ENCODE peak calls at places on chromosomes 6 and 20, in ten cellular contexts. Z is right lobe of liver, F is left lung, S is psoas muscle, K is fibroblast of mammary gland, N is AG04450, T is fibroblast of lung, P is foreskin fibroblast, B is right cardiac atrium, X is cardiac muscle cell. E is an unnamed sample.

GRCh38 chr6:87799651-87800050 is 97.6 kb upstream of the AKIRIN2 start:
- DNase-seq in N (no peak), S (no peak), B (no peak), P (no peak), T (no peak), K (no peak), X (no peak), F (no peak), Z (no peak), E (no peak)

GRCh38 chr6:134097114-134097707 is 44.8 kb upstream of the SLC2A12 start:
- DNase-seq in F (no peak), S (peak; percentile 58), Z (no peak), B (no peak), X (peak; percentile 80), T (peak; percentile 83), N (peak; percentile 50), P (peak; percentile 56), K (peak; percentile 76), E (peak; percentile 92)

GRCh38 chr6:121688974-121689373 is 253.5 kb downstream of the GJA1 start:
- DNase-seq in B (no peak), T (no peak), K (no peak), P (no peak), S (no peak), F (no peak), X (no peak), Z (no peak), N (no peak), E (no peak)

GRCh38 chr20:50013976-50014375 is 31.2 kb downstream of the SNAI1 start:
- DNase-seq in Z (no peak), T (no peak), N (no peak), K (no peak), X (no peak), F (no peak), S (no peak), P (no peak), B (no peak), E (no peak)

GRCh38 chr6:88276331-88276730 is 110.2 kb upstream of the CNR1 start:
- DNase-seq in T (no peak), X (no peak), P (no peak), F (no peak), N (no peak), K (no peak), Z (no peak), B (peak; percentile 38), S (no peak), E (no peak)

GRCh38 chr6:134508862-134509498 is 191.1 kb upstream of the SGK1 start:
- DNase-seq in X (no peak), N (no peak), T (no peak), F (no peak), S (no peak), P (no peak), B (no peak), K (no peak), Z (no peak), E (no peak)

GRCh38 chr6:159979136-159979874 is 10.4 kb downstream of the IGF2R start:
- DNase-seq in X (peak; percentile 42), B (no peak), P (no peak), Z (no peak), N (no peak), T (no peak), K (peak; percentile 65), F (no peak), S (peak; percentile 82), E (peak; percentile 45)

GRCh38 chr6:42179956-42180335 is 6.8 kb downstream of the GUCA1A start:
- DNase-seq in Z (no peak), K (no peak), X (no peak), B (no peak), F (no peak), P (no peak), N (no peak), S (no peak), T (no peak), E (no peak)

GRCh38 chr20:11132819-11133341 is 459.1 kb upstream of the JAG1 start:
- DNase-seq in P (no peak), Z (no peak), B (no peak), S (no peak), T (no peak), F (no peak), N (no peak), X (no peak), K (no peak), E (no peak)

GRCh38 chr6:3822747-3823445 is 26.3 kb upstream of the FAM50B start:
- DNase-seq in B (no peak), K (peak; percentile 49), T (no peak), N (no peak), P (no peak), F (no peak), S (no peak), Z (no peak), X (no peak), E (no peak)

GRCh38 chr6:33430991-33431879 is 11.4 kb downstream of the SYNGAP1 start:
- DNase-seq in K (peak; percentile 47), X (peak; percentile 86), P (no peak), B (peak; percentile 87), T (peak; percentile 53), S (peak; percentile 75), Z (no peak), F (no peak), N (no peak), E (no peak)

GRCh38 chr6:98605705-98606104 is 228.7 kb upstream of the POU3F2 start:
- DNase-seq in T (no peak), F (no peak), S (no peak), B (no peak), P (no peak), K (no peak), X (no peak), N (no peak), Z (no peak), E (no peak)

GRCh38 chr6:136752554-136752953 is 39.7 kb downstream of the MAP3K5 start:
- DNase-seq in P (no peak), B (no peak), S (no peak), F (no peak), X (peak; percentile 25), K (no peak), T (no peak), Z (peak; percentile 30), N (no peak), E (no peak)

GRCh38 chr20:62159835-62160234 is 16.3 kb downstream of the SS18L1 start:
- DNase-seq in K (peak; percentile 49), F (peak; percentile 2), Z (no peak), B (peak; percentile 25), T (no peak), N (no peak), P (no peak), X (no peak), S (no peak), E (no peak)

GRCh38 chr6:143264291-143264834 is 186.1 kb downstream of the ADAT2 start:
- DNase-seq in N (no peak), Z (no peak), F (no peak), X (no peak), T (no peak), K (no peak), P (no peak), B (no peak), S (no peak), E (no peak)

GRCh38 chr6:135451617-135452190 is 45.8 kb downstream of the AHI1 start:
- DNase-seq in T (peak; percentile 66), B (no peak), Z (no peak), X (peak; percentile 47), P (no peak), S (no peak), K (peak; percentile 57), N (no peak), F (no peak), E (peak; percentile 78)

GRCh38 chr6:134310206-134310605 is 7.7 kb downstream of the SGK1 start:
- DNase-seq in K (peak; percentile 57), P (no peak), B (no peak), X (no peak), T (no peak), N (no peak), S (no peak), Z (no peak), F (no peak), E (no peak)

GRCh38 chr6:156699017-156699421 is 78.2 kb upstream of the ARID1B start:
- DNase-seq in N (no peak), K (peak; percentile 83), S (no peak), T (peak; percentile 71), X (no peak), Z (no peak), B (no peak), P (peak; percentile 41), F (no peak), E (peak; percentile 13)
- H3K4me3 ChIP-seq in N (no peak overlapping the region), K (no peak overlapping the region), S (no peak overlapping the region), T (no peak overlapping the region), X (no peak overlapping the region), Z (no peak overlapping the region), B (no peak overlapping the region), P (no peak overlapping the region), F (no peak overlapping the region), E (no peak overlapping the region)

DNA sequence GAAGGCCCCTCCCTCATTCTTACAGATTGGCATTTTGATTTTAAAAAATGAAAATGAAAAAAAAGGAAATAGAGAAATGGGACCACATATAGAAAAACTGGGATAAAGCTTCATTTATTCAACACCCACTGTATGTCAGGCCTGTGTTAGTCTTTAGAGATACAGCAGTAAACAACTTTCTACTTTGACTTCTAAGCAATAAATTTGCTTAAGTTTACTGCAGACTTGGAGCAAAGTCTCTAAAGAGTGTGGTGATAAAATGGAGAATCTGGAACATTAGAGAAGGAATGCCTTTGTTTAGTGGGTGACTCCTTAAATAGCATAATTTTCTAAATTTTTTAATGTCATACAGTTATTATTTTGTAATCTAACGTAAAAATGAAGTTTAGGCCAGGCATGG is 80.7 kb upstream of the CNKSR3 start:
- DNase-seq in Z (no peak), T (no peak), X (no peak), F (no peak), K (no peak), S (no peak), N (no peak), B (no peak), P (no peak), E (no peak)
- H3K4me3 ChIP-seq in Z (no peak overlapping the region), T (no peak overlapping the region), X (no peak overlapping the region), F (no peak overlapping the region), K (no peak overlapping the region), S (no peak overlapping the region), N (no peak overlapping the region), B (no peak overlapping the region), P (no peak overlapping the region), E (no peak overlapping the region)

GRCh38 chr20:64069209-64069613 is 6.2 kb downstream of the TCEA2 start:
- DNase-seq in P (no peak), S (no peak), B (peak; percentile 49), K (no peak), Z (no peak), X (no peak), F (no peak), N (no peak), T (no peak), E (no peak)
- H3K4me3 ChIP-seq in P (no peak overlapping the region), S (no peak overlapping the region), B (no peak overlapping the region), K (no peak overlapping the region), Z (no peak overlapping the region), X (no peak overlapping the region), F (no peak overlapping the region), N (no peak overlapping the region), T (no peak overlapping the region), E (no peak overlapping the region)

DNA sequence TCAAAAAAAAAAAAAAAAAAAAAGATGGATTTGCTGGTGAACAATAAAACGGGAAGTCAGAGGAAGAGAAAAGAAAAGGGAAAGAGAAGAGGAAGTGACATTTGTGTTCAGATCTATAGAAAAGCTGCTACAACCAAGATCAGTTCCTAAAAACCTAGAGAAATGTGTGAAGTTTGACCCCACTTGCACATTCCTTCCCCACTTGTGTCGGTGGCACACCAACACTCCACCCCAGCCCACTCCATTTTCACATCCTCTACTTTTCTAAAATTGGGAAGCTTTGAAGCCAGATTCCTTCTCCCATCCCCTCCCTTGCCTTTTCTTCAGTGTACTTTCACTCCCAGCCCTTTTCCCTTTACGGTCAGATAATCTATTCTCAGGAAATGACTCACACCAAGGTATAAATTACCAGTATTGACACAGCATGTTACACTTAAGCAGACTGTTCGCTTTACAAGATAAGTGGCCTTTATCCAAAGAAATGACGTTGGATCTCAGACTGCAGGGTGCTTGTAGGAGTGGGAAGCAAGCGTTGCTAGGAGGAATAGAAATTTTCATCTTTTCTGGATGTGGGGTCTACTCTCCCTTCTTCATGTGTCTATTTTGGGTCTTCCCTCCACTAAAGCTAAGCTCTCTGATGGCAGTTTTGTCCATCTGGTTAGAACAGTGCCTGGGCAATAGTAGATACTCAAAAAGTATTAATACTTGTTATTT is 92.5 kb upstream of the ADGRF1 start:
- DNase-seq in Z (no peak), B (no peak), N (peak; percentile 81), T (peak; percentile 94), S (no peak), K (peak; percentile 97), X (peak; percentile 32), P (peak; percentile 76), F (no peak), E (peak; percentile 90)
- H3K4me3 ChIP-seq in Z (no peak overlapping the region), B (no peak overlapping the region), N (peak overlapping the region; percentile 14), T (no peak overlapping the region), S (peak overlapping the region; percentile 8), K (no peak overlapping the region), X (no peak overlapping the region), P (no peak overlapping the region), F (no peak overlapping the region), E (peak overlapping the region; percentile 42)

E was measured in adipocyte.